ENCODE peak calls at places on chromosome 22, in six cellular contexts. One of them, this sample, is unnamed.

GRCh38 chr22:33932997-33933396 is 12.7 kb upstream of the LARGE1 start:
- DNase-seq in fibroblast of villous mesenchyme: no peak
- DNase-seq in transverse colon: no peak
- DNase-seq in ovary: no peak
- DNase-seq in choroid plexus epithelial cell: no peak
- DNase-seq in left ventricle myocardium inferior: no peak
- DNase-seq in this sample: no peak

GRCh38 chr22:43152355-43153071 is 1.2 kb downstream of the TSPO start:
- DNase-seq in fibroblast of villous mesenchyme: peak
- DNase-seq in transverse colon: peak
- DNase-seq in ovary: peak
- DNase-seq in choroid plexus epithelial cell: peak
- DNase-seq in left ventricle myocardium inferior: peak
- DNase-seq in this sample: peak

GRCh38 chr22:27133951-27134664 is 476.7 kb downstream of the MIAT start:
- DNase-seq in fibroblast of villous mesenchyme: peak
- DNase-seq in transverse colon: peak
- DNase-seq in ovary: no peak
- DNase-seq in choroid plexus epithelial cell: peak
- DNase-seq in left ventricle myocardium inferior: no peak
- DNase-seq in this sample: no peak

GRCh38 chr22:44024288-44024908 is at the start of gene PARVB:
- DNase-seq in fibroblast of villous mesenchyme: peak
- DNase-seq in transverse colon: peak
- DNase-seq in ovary: peak
- DNase-seq in choroid plexus epithelial cell: no peak
- DNase-seq in left ventricle myocardium inferior: peak
- DNase-seq in this sample: peak

GRCh38 chr22:49327411-49327810 is 500.3 kb downstream of the BRD1 start:
- DNase-seq in fibroblast of villous mesenchyme: no peak
- DNase-seq in transverse colon: no peak
- DNase-seq in ovary: no peak
- DNase-seq in choroid plexus epithelial cell: no peak
- DNase-seq in left ventricle myocardium inferior: no peak
- DNase-seq in this sample: peak

GRCh38 chr22:36433318-36434231 is 45.8 kb upstream of the MYH9 start:
- DNase-seq in fibroblast of villous mesenchyme: no peak
- DNase-seq in transverse colon: peak
- DNase-seq in ovary: no peak
- DNase-seq in choroid plexus epithelial cell: no peak
- DNase-seq in left ventricle myocardium inferior: no peak
- DNase-seq in this sample: no peak

GRCh38 chr22:49312601-49313000 is 515.1 kb downstream of the BRD1 start:
- DNase-seq in fibroblast of villous mesenchyme: no peak
- DNase-seq in transverse colon: no peak
- DNase-seq in ovary: no peak
- DNase-seq in choroid plexus epithelial cell: no peak
- DNase-seq in left ventricle myocardium inferior: no peak
- DNase-seq in this sample: no peak

GRCh38 chr22:31229402-31230140 is 17.5 kb downstream of the LIMK2 start:
- DNase-seq in fibroblast of villous mesenchyme: peak
- DNase-seq in transverse colon: peak
- DNase-seq in ovary: peak
- DNase-seq in choroid plexus epithelial cell: peak
- DNase-seq in left ventricle myocardium inferior: peak
- DNase-seq in this sample: peak

GRCh38 chr22:37258810-37259472 is 14.9 kb upstream of the RAC2 start:
- DNase-seq in fibroblast of villous mesenchyme: no peak
- DNase-seq in transverse colon: no peak
- DNase-seq in ovary: no peak
- DNase-seq in choroid plexus epithelial cell: no peak
- DNase-seq in left ventricle myocardium inferior: no peak
- DNase-seq in this sample: no peak

GRCh38 chr22:40898850-40899357 is 37.0 kb upstream of the DNAJB7 start:
- DNase-seq in fibroblast of villous mesenchyme: peak
- DNase-seq in transverse colon: no peak
- DNase-seq in ovary: no peak
- DNase-seq in choroid plexus epithelial cell: peak
- DNase-seq in left ventricle myocardium inferior: no peak
- DNase-seq in this sample: no peak

GRCh38 chr22:20998411-20999336 is 3.2 kb downstream of the THAP7 start:
- DNase-seq in fibroblast of villous mesenchyme: no peak
- DNase-seq in transverse colon: no peak
- DNase-seq in ovary: no peak
- DNase-seq in choroid plexus epithelial cell: peak
- DNase-seq in left ventricle myocardium inferior: no peak
- DNase-seq in this sample: no peak

GRCh38 chr22:37198290-37199102 is 10.4 kb upstream of the C1QTNF6 start:
- DNase-seq in fibroblast of villous mesenchyme: peak
- DNase-seq in transverse colon: peak
- DNase-seq in ovary: peak
- DNase-seq in choroid plexus epithelial cell: peak
- DNase-seq in left ventricle myocardium inferior: peak
- DNase-seq in this sample: peak

GRCh38 chr22:45235101-45235777 is 5.5 kb downstream of the KIAA0930 start:
- DNase-seq in fibroblast of villous mesenchyme: no peak
- DNase-seq in transverse colon: peak
- DNase-seq in ovary: no peak
- DNase-seq in choroid plexus epithelial cell: no peak
- DNase-seq in left ventricle myocardium inferior: no peak
- DNase-seq in this sample: no peak

GRCh38 chr22:49784630-49784971 is 43.1 kb downstream of the BRD1 start:
- DNase-seq in fibroblast of villous mesenchyme: no peak
- DNase-seq in transverse colon: no peak
- DNase-seq in ovary: no peak
- DNase-seq in choroid plexus epithelial cell: no peak
- DNase-seq in left ventricle myocardium inferior: no peak
- DNase-seq in this sample: no peak

GRCh38 chr22:44359496-44360110 is 46.9 kb upstream of the SHISAL1 start:
- DNase-seq in fibroblast of villous mesenchyme: no peak
- DNase-seq in transverse colon: no peak
- DNase-seq in ovary: peak
- DNase-seq in choroid plexus epithelial cell: no peak
- DNase-seq in left ventricle myocardium inferior: no peak
- DNase-seq in this sample: no peak

GRCh38 chr22:19553201-19553600 is 29.0 kb upstream of the CLDN5 start:
- DNase-seq in fibroblast of villous mesenchyme: no peak
- DNase-seq in transverse colon: no peak
- DNase-seq in ovary: no peak
- DNase-seq in choroid plexus epithelial cell: no peak
- DNase-seq in left ventricle myocardium inferior: no peak
- DNase-seq in this sample: no peak

GRCh38 chr22:19559324-19559811 is 35.2 kb upstream of the CLDN5 start:
- DNase-seq in fibroblast of villous mesenchyme: no peak
- DNase-seq in transverse colon: no peak
- DNase-seq in ovary: no peak
- DNase-seq in choroid plexus epithelial cell: no peak
- DNase-seq in left ventricle myocardium inferior: no peak
- DNase-seq in this sample: no peak

GRCh38 chr22:19556963-19557545 is 32.8 kb upstream of the CLDN5 start:
- DNase-seq in fibroblast of villous mesenchyme: no peak
- DNase-seq in transverse colon: no peak
- DNase-seq in ovary: no peak
- DNase-seq in choroid plexus epithelial cell: no peak
- DNase-seq in left ventricle myocardium inferior: no peak
- DNase-seq in this sample: no peak

GRCh38 chr22:19555651-19556050 is 31.4 kb upstream of the CLDN5 start:
- DNase-seq in fibroblast of villous mesenchyme: no peak
- DNase-seq in transverse colon: no peak
- DNase-seq in ovary: no peak
- DNase-seq in choroid plexus epithelial cell: no peak
- DNase-seq in left ventricle myocardium inferior: no peak
- DNase-seq in this sample: no peak

DNA sequence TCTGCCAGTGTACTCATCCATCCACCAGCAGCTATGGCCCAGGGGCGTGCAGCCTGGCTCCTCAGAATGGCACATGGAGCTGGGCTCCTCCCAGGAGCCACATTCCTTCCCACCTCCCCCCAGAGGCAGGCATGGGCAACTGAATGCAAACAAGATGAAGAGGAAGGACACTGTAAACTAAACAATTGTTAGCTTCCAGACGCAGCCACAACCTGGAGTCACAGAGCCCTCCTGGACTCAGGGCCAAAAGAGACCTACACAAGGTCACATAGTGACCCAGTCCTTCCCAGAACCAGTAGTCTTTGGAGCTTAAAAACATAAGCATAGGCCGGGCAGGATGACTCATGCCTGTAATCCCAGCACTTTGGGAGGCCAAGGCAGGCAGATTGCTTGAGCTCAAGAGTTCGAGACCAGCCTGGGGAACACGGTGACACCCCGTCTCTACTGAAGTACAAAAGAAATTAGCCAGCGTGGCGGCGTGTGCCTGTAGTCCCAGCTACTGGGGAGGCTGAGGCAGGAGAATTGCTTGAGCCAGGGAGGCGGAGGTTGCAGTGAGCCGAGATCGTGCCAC is 30.7 kb upstream of the CLDN5 start:
- DNase-seq in fibroblast of villous mesenchyme: peak
- DNase-seq in transverse colon: no peak
- DNase-seq in ovary: no peak
- DNase-seq in choroid plexus epithelial cell: peak
- DNase-seq in left ventricle myocardium inferior: no peak
- DNase-seq in this sample: no peak
- TF ChIP-seq CTCF in fibroblast of villous mesenchyme: peak
- TF ChIP-seq CTCF in transverse colon: no peak
- TF ChIP-seq CTCF in ovary: no peak
- TF ChIP-seq CTCF in choroid plexus epithelial cell: peak
- TF ChIP-seq CTCF in left ventricle myocardium inferior: no peak
- TF ChIP-seq CTCF in this sample: no peak

DNA sequence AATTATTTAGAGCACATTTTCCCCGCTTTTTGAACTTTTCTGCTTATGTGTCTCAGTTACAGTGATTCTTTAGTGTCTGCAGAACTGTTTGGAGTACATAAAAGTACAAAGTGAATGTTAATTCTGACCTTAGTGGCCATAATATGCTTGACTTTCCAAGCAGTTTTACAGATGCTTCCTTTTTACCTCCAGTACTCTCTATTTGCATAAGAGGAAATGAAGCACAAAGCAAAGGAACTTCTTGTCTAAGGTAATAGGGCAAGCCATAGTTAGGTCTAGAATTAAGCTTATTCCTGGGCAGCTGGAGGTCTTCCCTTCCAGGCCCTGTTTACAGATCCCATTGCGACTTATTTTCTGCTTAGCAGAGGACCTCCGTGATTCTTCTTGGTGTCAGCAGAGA is 3.6 kb downstream of the GTPBP1 start:
- DNase-seq in fibroblast of villous mesenchyme: no peak
- DNase-seq in transverse colon: no peak
- DNase-seq in ovary: no peak
- DNase-seq in choroid plexus epithelial cell: no peak
- DNase-seq in left ventricle myocardium inferior: no peak
- DNase-seq in this sample: no peak
- H3K4me3 ChIP-seq in fibroblast of villous mesenchyme: no peak
- H3K4me3 ChIP-seq in transverse colon: no peak
- H3K4me3 ChIP-seq in ovary: no peak
- H3K4me3 ChIP-seq in choroid plexus epithelial cell: no peak
- H3K4me3 ChIP-seq in left ventricle myocardium inferior: no peak
- H3K4me3 ChIP-seq in this sample: no peak

DNA sequence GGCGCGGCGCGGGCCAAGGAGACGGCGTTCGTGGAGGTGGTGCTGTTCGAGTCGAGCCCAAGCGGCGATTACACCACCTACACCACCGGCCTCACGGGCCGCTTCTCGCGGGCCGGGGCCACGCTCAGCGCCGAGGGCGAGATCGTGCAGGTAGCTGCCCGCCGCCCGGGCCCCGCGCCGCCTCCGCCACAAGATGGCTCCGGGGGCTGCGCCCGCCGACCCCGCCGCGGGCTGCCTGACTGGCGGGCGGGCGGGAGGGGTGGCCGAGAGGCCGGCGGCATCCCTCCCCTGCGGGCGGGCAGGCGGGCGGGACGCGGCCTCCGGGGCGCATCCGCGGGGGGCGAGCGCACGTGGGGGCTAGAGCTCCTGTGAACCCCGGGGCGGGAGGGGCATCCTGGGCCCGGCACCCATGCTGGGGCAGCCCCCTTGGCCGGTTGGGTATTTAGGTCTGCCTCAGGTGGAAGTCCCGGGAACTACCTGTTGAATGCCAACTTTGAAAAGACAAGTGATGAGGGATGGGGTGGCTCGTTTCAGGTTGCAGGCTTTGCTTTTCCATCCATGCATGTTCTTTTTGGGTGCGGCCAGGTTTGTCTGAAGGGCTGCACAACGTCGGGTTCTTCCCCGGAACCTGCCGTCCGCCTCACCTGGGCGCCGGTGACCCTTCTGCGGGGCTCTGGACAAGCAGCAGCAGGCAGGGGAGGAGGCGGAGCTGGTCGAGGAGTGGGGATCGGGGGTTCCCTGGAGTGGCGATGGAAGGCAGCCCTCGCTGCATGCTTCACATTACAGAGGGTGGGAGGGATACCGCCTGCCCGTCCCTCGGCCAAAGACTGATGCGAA is 763 bp downstream of the ZNRF3 start:
- DNase-seq in fibroblast of villous mesenchyme: peak
- DNase-seq in transverse colon: peak
- DNase-seq in ovary: peak
- DNase-seq in choroid plexus epithelial cell: peak
- DNase-seq in left ventricle myocardium inferior: peak
- DNase-seq in this sample: peak
- TF ChIP-seq CTCF in fibroblast of villous mesenchyme: no peak
- TF ChIP-seq CTCF in transverse colon: peak
- TF ChIP-seq CTCF in ovary: no peak
- TF ChIP-seq CTCF in choroid plexus epithelial cell: no peak
- TF ChIP-seq CTCF in left ventricle myocardium inferior: no peak
- TF ChIP-seq CTCF in this sample: no peak

GRCh38 chr22:24160546-24160945 is 20.7 kb upstream of the SUSD2 start:
- DNase-seq in fibroblast of villous mesenchyme: no peak
- DNase-seq in transverse colon: no peak
- DNase-seq in ovary: no peak
- DNase-seq in choroid plexus epithelial cell: no peak
- DNase-seq in left ventricle myocardium inferior: peak
- DNase-seq in this sample: no peak

GRCh38 chr22:24157783-24158170 is 23.5 kb upstream of the SUSD2 start:
- DNase-seq in fibroblast of villous mesenchyme: no peak
- DNase-seq in transverse colon: no peak
- DNase-seq in ovary: no peak
- DNase-seq in choroid plexus epithelial cell: no peak
- DNase-seq in left ventricle myocardium inferior: no peak
- DNase-seq in this sample: peak

GRCh38 chr22:24161909-24162308 is 19.4 kb upstream of the SUSD2 start:
- DNase-seq in fibroblast of villous mesenchyme: no peak
- DNase-seq in transverse colon: no peak
- DNase-seq in ovary: no peak
- DNase-seq in choroid plexus epithelial cell: no peak
- DNase-seq in left ventricle myocardium inferior: peak
- DNase-seq in this sample: no peak

GRCh38 chr22:24161485-24161884 is 19.8 kb upstream of the SUSD2 start:
- DNase-seq in fibroblast of villous mesenchyme: no peak
- DNase-seq in transverse colon: no peak
- DNase-seq in ovary: no peak
- DNase-seq in choroid plexus epithelial cell: no peak
- DNase-seq in left ventricle myocardium inferior: no peak
- DNase-seq in this sample: no peak

DNA sequence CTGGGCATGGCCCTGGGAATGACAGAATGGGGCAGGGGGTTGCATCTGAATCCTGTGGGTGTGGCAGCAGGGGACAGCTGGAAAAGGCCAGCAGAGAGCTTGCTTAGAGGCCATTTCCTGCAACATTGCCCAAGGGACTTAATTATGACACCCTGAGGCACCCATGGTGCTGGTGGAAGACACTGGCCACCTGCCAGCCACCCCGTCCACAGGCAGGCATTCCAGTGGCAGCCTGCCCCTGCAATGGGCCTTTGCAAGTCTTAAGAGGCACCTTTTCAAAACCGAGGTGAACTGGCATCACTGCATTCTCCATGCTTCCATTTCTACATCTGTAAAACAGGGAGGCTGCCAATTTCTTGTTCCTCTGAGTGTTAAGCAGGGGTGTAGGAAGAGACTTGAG is 21.6 kb upstream of the SUSD2 start:
- DNase-seq in fibroblast of villous mesenchyme: no peak
- DNase-seq in transverse colon: no peak
- DNase-seq in ovary: no peak
- DNase-seq in choroid plexus epithelial cell: no peak
- DNase-seq in left ventricle myocardium inferior: no peak
- DNase-seq in this sample: no peak
- H3K4me3 ChIP-seq in fibroblast of villous mesenchyme: no peak
- H3K4me3 ChIP-seq in transverse colon: no peak
- H3K4me3 ChIP-seq in ovary: no peak
- H3K4me3 ChIP-seq in choroid plexus epithelial cell: no peak
- H3K4me3 ChIP-seq in left ventricle myocardium inferior: no peak
- H3K4me3 ChIP-seq in this sample: no peak

This sample was measured in testis.